ENCODE peak calls at places on chromosomes 6 and 20, in nine cellular contexts. Q is GOT3; I is epithelial cell of esophagus; O is occipital lobe; W is Right ventricle myocardium inferior; H is EL; B is sciatic nerve; M is naive thymus-derived CD4-positive, alpha-beta T cell; C is foreskin keratinocyte. N is an unnamed sample.

GRCh38 chr6:162750776-162751175 is 23.0 kb downstream of the PACRG start:
- DNase-seq in Q (no peak), I (peak), O (no peak), W (no peak), H (peak), B (no peak), M (no peak), C (peak), N (no peak)

GRCh38 chr6:134722996-134723871 is 226.7 kb downstream of the ALDH8A1 start:
- DNase-seq in Q (no peak), I (no peak), O (no peak), W (no peak), H (peak), B (no peak), M (no peak), C (no peak), N (no peak)

GRCh38 chr20:3543901-3544507 is 73.2 kb downstream of the ATRN start:
- DNase-seq in Q (no peak), I (peak), O (no peak), W (no peak), H (peak), B (no peak), M (no peak), C (peak), N (no peak)

GRCh38 chr6:129345890-129346289 is 364.1 kb downstream of the ARHGAP18 start:
- DNase-seq in Q (no peak), I (peak), O (no peak), W (no peak), H (peak), B (no peak), M (no peak), C (no peak), N (no peak)

GRCh38 chr6:156943816-156944215 is 166.6 kb downstream of the ARID1B start:
- DNase-seq in Q (no peak), I (peak), O (no peak), W (no peak), H (no peak), B (no peak), M (no peak), C (no peak), N (no peak)

GRCh38 chr6:105817370-105817769 is 268.8 kb upstream of the PRDM1 start:
- DNase-seq in Q (no peak), I (no peak), O (no peak), W (no peak), H (no peak), B (no peak), M (no peak), C (no peak), N (no peak)

GRCh38 chr6:168249746-168250145 is 69.8 kb downstream of the DACT2 start:
- DNase-seq in Q (no peak), I (no peak), O (no peak), W (no peak), H (no peak), B (no peak), M (no peak), C (no peak), N (no peak)

GRCh38 chr6:73002588-73002987 is 222.7 kb downstream of the KHDC1L start:
- DNase-seq in Q (no peak), I (no peak), O (no peak), W (no peak), H (no peak), B (no peak), M (no peak), C (no peak), N (no peak)

GRCh38 chr6:132812255-132812732 is 2.1 kb upstream of the RPS12 start:
- DNase-seq in Q (no peak), I (peak), O (no peak), W (no peak), H (peak), B (no peak), M (peak), C (no peak), N (no peak)

GRCh38 chr20:57313951-57314350 is 15.7 kb upstream of the SPO11 start:
- DNase-seq in Q (no peak), I (no peak), O (no peak), W (no peak), H (no peak), B (no peak), M (no peak), C (no peak), N (no peak)

GRCh38 chr6:2951723-2952122 is 19.6 kb downstream of the SERPINB6 start:
- DNase-seq in Q (no peak), I (no peak), O (no peak), W (no peak), H (no peak), B (no peak), M (no peak), C (no peak), N (no peak)

GRCh38 chr6:72798196-72798595 is 176.3 kb downstream of the KCNQ5 start:
- DNase-seq in Q (no peak), I (peak), O (no peak), W (no peak), H (peak), B (no peak), M (no peak), C (peak), N (no peak)

N was measured in left colon.